ENCODE peak calls at places on chromosomes 3 and 15, in six cellular contexts. A, O, N, E, R and P are unnamed samples.

GRCh38 chr3:172749201-172749965 is 1.1 kb upstream of the ECT2 start:
- DNase-seq in N (no peak), O (peak), R (peak), A (peak), E (peak), P (no peak)

GRCh38 chr3:133733226-133733625 is 13.0 kb upstream of the TF start:
- DNase-seq in E (no peak), O (no peak), N (no peak), A (peak), R (no peak), P (no peak)

GRCh38 chr15:42184736-42185135 is 23.4 kb downstream of the VPS39 start:
- DNase-seq in E (no peak), N (no peak), O (no peak), R (no peak), A (no peak), P (no peak)

GRCh38 chr3:102668247-102668646 is 233.4 kb downstream of the ZPLD1 start:
- DNase-seq in R (no peak), O (no peak), E (no peak), A (no peak), N (no peak), P (no peak)

GRCh38 chr15:41521614-41522013 is 8.0 kb upstream of the LTK start:
- DNase-seq in A (no peak), N (no peak), O (no peak), R (no peak), E (no peak), P (no peak)

GRCh38 chr3:72567976-72568560 is 280.2 kb downstream of the SHQ1 start:
- DNase-seq in N (no peak), A (no peak), R (no peak), O (no peak), E (no peak), P (no peak)

GRCh38 chr3:160205606-160206005 is 19.6 kb upstream of the C3orf80 start:
- DNase-seq in A (no peak), N (no peak), R (no peak), E (no peak), O (no peak), P (no peak)

GRCh38 chr15:51737538-51738305 is at the start of gene LYSMD2:
- DNase-seq in A (peak), O (peak), R (peak), N (peak), E (peak), P (peak)

GRCh38 chr15:95286911-95287769 is 1043.4 kb upstream of the NR2F2 start:
- DNase-seq in O (no peak), R (peak), A (no peak), N (no peak), E (no peak), P (no peak)

GRCh38 chr3:82087958-82088357 is 326.5 kb upstream of the GBE1 start:
- DNase-seq in N (no peak), E (peak), A (no peak), O (no peak), R (no peak), P (no peak)

GRCh38 chr3:30082652-30083051 is 523.7 kb upstream of the TGFBR2 start:
- DNase-seq in A (no peak), R (peak), O (no peak), E (no peak), N (no peak), P (no peak)

GRCh38 chr3:146162561-146162960 is 1.6 kb upstream of the PLOD2 start:
- DNase-seq in O (no peak), R (no peak), A (no peak), E (no peak), N (no peak), P (no peak)

GRCh38 chr15:77508541-77509505 is 88.1 kb downstream of the HMG20A start:
- DNase-seq in O (no peak), A (no peak), E (peak), R (peak), N (no peak), P (no peak)

GRCh38 chr3:156892701-156893100 is 66.5 kb downstream of the LEKR1 start:
- DNase-seq in R (no peak), A (no peak), O (no peak), N (no peak), E (no peak), P (no peak)

GRCh38 chr3:134667461-134667860 is 16.6 kb upstream of the KY start:
- DNase-seq in O (no peak), E (peak), A (no peak), N (no peak), R (no peak), P (no peak)

GRCh38 chr3:182911782-182912111 is 68.6 kb downstream of the DCUN1D1 start:
- DNase-seq in E (no peak), R (no peak), N (no peak), O (no peak), A (no peak), P (no peak)

GRCh38 chr3:184349563-184350470 is 11.6 kb downstream of the CLCN2 start:
- DNase-seq in N (no peak), E (no peak), O (no peak), R (no peak), A (no peak), P (no peak)

GRCh38 chr3:33884204-33884561 is 85.8 kb downstream of the PDCD6IP start:
- DNase-seq in O (peak), R (peak), A (peak), N (no peak), E (no peak), P (no peak)

GRCh38 chr3:15368561-15369135 is 36.3 kb upstream of the SH3BP5 start:
- DNase-seq in E (no peak), A (no peak), R (no peak), O (no peak), N (no peak), P (no peak)

GRCh38 chr3:65174713-65175112 is 486.9 kb upstream of the ADAMTS9 start:
- DNase-seq in A (no peak), O (no peak), N (no peak), E (no peak), R (no peak), P (no peak)

GRCh38 chr3:98025392-98025791 is 9.7 kb downstream of the GABRR3 start:
- DNase-seq in O (no peak), E (no peak), A (no peak), N (no peak), R (no peak), P (no peak)

GRCh38 chr3:41117398-41117870 is 81.9 kb upstream of the CTNNB1 start:
- DNase-seq in R (peak), A (no peak), O (peak), E (no peak), N (peak), P (no peak)

GRCh38 chr3:189680723-189681122 is 49.5 kb downstream of the TP63 start:
- DNase-seq in N (no peak), R (no peak), A (no peak), E (no peak), O (no peak), P (no peak)

GRCh38 chr3:35785540-35785939 is 146.2 kb downstream of the ARPP21 start:
- DNase-seq in N (no peak), E (no peak), R (no peak), A (no peak), O (no peak), P (no peak)

GRCh38 chr15:44718180-44718926 is 7.0 kb downstream of the B2M start:
- DNase-seq in E (no peak), N (no peak), O (no peak), A (no peak), R (no peak), P (no peak)

GRCh38 chr3:196789773-196790419 is 50.2 kb downstream of the PAK2 start:
- DNase-seq in A (no peak), R (no peak), N (no peak), E (no peak), O (no peak), P (no peak)

GRCh38 chr3:177875786-177876476 is 660.3 kb upstream of the KCNMB2 start:
- DNase-seq in O (no peak), E (no peak), A (no peak), R (no peak), N (no peak), P (no peak)

GRCh38 chr3:79019137-79019923 is 748.5 kb downstream of the ROBO1 start:
- DNase-seq in A (peak), E (peak), N (peak), O (peak), R (peak), P (peak)

GRCh38 chr15:42385980-42386695 is 26.8 kb downstream of the CAPN3 start:
- DNase-seq in A (no peak), N (no peak), R (no peak), O (no peak), E (no peak), P (no peak)

GRCh38 chr3:188198001-188198400 is 44.0 kb downstream of the LPP start:
- DNase-seq in R (no peak), E (no peak), N (no peak), A (no peak), O (no peak), P (no peak)

GRCh38 chr15:25091421-25092158 is 136.8 kb downstream of the SNRPN start:
- DNase-seq in R (no peak), O (no peak), A (no peak), E (no peak), N (no peak), P (no peak)